ENCODE peak calls at places on chromosomes 2 and 18, in six cellular contexts. One of them, this sample, is unnamed.

GRCh38 chr2:128324008-128324896 is 5.6 kb upstream of the HS6ST1 start:
- DNase-seq in mesenchymal stem cell: no peak
- DNase-seq in PC-9: no peak
- DNase-seq in AG10803: no peak
- DNase-seq in right cardiac atrium: peak
- DNase-seq in fibroblast of lung: no peak
- DNase-seq in this sample: no peak

GRCh38 chr2:201362396-201362795 is 5.3 kb upstream of the FLACC1 start:
- DNase-seq in mesenchymal stem cell: peak
- DNase-seq in PC-9: no peak
- DNase-seq in AG10803: peak
- DNase-seq in right cardiac atrium: no peak
- DNase-seq in fibroblast of lung: peak
- DNase-seq in this sample: no peak

GRCh38 chr2:239106314-239106908 is 258.5 kb downstream of the TWIST2 start:
- DNase-seq in mesenchymal stem cell: peak
- DNase-seq in PC-9: peak
- DNase-seq in AG10803: peak
- DNase-seq in right cardiac atrium: peak
- DNase-seq in fibroblast of lung: peak
- DNase-seq in this sample: peak

GRCh38 chr18:54080854-54081253 is 143.6 kb downstream of the MBD2 start:
- DNase-seq in mesenchymal stem cell: no peak
- DNase-seq in PC-9: no peak
- DNase-seq in AG10803: no peak
- DNase-seq in right cardiac atrium: no peak
- DNase-seq in fibroblast of lung: no peak
- DNase-seq in this sample: peak

GRCh38 chr2:109031481-109032228 is 42.6 kb upstream of the EDAR start:
- DNase-seq in mesenchymal stem cell: peak
- DNase-seq in PC-9: peak
- DNase-seq in AG10803: peak
- DNase-seq in right cardiac atrium: peak
- DNase-seq in fibroblast of lung: peak
- DNase-seq in this sample: peak

GRCh38 chr18:11279461-11279860 is 130.1 kb upstream of the PIEZO2 start:
- DNase-seq in mesenchymal stem cell: no peak
- DNase-seq in PC-9: no peak
- DNase-seq in AG10803: no peak
- DNase-seq in right cardiac atrium: no peak
- DNase-seq in fibroblast of lung: no peak
- DNase-seq in this sample: peak

GRCh38 chr18:72828601-72829000 is 39.2 kb downstream of the NETO1 start:
- DNase-seq in mesenchymal stem cell: no peak
- DNase-seq in PC-9: no peak
- DNase-seq in AG10803: no peak
- DNase-seq in right cardiac atrium: no peak
- DNase-seq in fibroblast of lung: no peak
- DNase-seq in this sample: no peak

GRCh38 chr2:206635016-206635415 is 7.3 kb upstream of the FAM237A start:
- DNase-seq in mesenchymal stem cell: no peak
- DNase-seq in PC-9: no peak
- DNase-seq in AG10803: no peak
- DNase-seq in right cardiac atrium: no peak
- DNase-seq in fibroblast of lung: peak
- DNase-seq in this sample: no peak

GRCh38 chr2:231785822-231786176 is 446 bp upstream of the COPS7B start:
- DNase-seq in mesenchymal stem cell: no peak
- DNase-seq in PC-9: no peak
- DNase-seq in AG10803: no peak
- DNase-seq in right cardiac atrium: no peak
- DNase-seq in fibroblast of lung: no peak
- DNase-seq in this sample: no peak

GRCh38 chr18:36142751-36143150 is 13.1 kb downstream of the ELP2 start:
- DNase-seq in mesenchymal stem cell: no peak
- DNase-seq in PC-9: no peak
- DNase-seq in AG10803: no peak
- DNase-seq in right cardiac atrium: no peak
- DNase-seq in fibroblast of lung: no peak
- DNase-seq in this sample: no peak

GRCh38 chr2:181190711-181191110 is 210.3 kb downstream of the UBE2E3 start:
- DNase-seq in mesenchymal stem cell: no peak
- DNase-seq in PC-9: no peak
- DNase-seq in AG10803: peak
- DNase-seq in right cardiac atrium: no peak
- DNase-seq in fibroblast of lung: no peak
- DNase-seq in this sample: peak

GRCh38 chr2:227228061-227228667 is 63.7 kb downstream of the COL4A3 start:
- DNase-seq in mesenchymal stem cell: no peak
- DNase-seq in PC-9: peak
- DNase-seq in AG10803: peak
- DNase-seq in right cardiac atrium: peak
- DNase-seq in fibroblast of lung: peak
- DNase-seq in this sample: no peak

GRCh38 chr2:113126845-113127645 is at the start of gene IL1RN:
- DNase-seq in mesenchymal stem cell: no peak
- DNase-seq in PC-9: no peak
- DNase-seq in AG10803: no peak
- DNase-seq in right cardiac atrium: peak
- DNase-seq in fibroblast of lung: no peak
- DNase-seq in this sample: no peak

GRCh38 chr2:128306081-128306930 is 12.4 kb downstream of the HS6ST1 start:
- DNase-seq in mesenchymal stem cell: peak
- DNase-seq in PC-9: peak
- DNase-seq in AG10803: peak
- DNase-seq in right cardiac atrium: peak
- DNase-seq in fibroblast of lung: peak
- DNase-seq in this sample: peak

GRCh38 chr18:6509417-6510198 is 94.9 kb upstream of the L3MBTL4 start:
- DNase-seq in mesenchymal stem cell: peak
- DNase-seq in PC-9: no peak
- DNase-seq in AG10803: no peak
- DNase-seq in right cardiac atrium: no peak
- DNase-seq in fibroblast of lung: no peak
- DNase-seq in this sample: peak

DNA sequence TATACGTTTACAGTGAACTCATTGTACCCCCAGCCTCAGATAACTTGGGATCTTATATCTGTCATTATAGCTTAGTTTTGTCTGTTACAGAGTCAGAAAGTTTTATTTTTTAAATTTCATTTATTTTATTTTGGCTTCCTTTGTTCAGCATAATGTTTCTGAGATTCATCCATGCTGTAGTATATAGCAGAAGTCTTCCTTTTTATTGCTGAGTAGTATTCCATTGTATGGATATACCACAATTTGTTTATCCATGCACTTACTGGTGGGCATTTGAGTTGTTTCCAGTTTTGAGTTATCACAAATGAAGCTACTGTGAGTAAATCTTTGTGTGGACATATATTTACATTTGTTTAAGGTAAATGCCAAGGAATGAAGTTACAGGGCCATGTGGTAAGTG is 122.3 kb downstream of the ADCYAP1 start:
- DNase-seq in mesenchymal stem cell: no peak
- DNase-seq in PC-9: no peak
- DNase-seq in AG10803: no peak
- DNase-seq in right cardiac atrium: no peak
- DNase-seq in fibroblast of lung: no peak
- DNase-seq in this sample: no peak
- H3K4me3 ChIP-seq in mesenchymal stem cell: no peak
- H3K4me3 ChIP-seq in PC-9: no peak
- H3K4me3 ChIP-seq in AG10803: no peak
- H3K4me3 ChIP-seq in right cardiac atrium: no peak
- H3K4me3 ChIP-seq in fibroblast of lung: no peak
- H3K4me3 ChIP-seq in this sample: no peak

DNA sequence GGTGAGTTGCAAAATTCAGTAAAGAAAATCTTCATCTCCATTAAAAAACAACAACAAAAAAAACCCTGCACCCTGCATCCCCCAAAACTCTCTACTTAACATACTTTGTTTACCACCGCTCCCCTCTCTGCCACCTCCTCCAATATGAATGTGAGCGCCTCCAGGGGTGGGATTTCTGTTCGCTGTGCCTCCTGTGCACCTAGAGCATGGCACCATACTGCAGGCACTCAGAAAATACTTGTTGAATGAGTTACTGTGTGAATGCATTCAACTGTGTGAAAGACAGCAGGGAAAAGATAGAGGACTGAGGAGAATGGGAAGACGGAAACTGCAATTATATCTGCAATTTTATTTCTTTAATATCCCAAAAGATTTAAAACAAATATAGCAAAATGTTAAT is 4.5 kb downstream of the CEBPZ start:
- DNase-seq in mesenchymal stem cell: no peak
- DNase-seq in PC-9: no peak
- DNase-seq in AG10803: no peak
- DNase-seq in right cardiac atrium: no peak
- DNase-seq in fibroblast of lung: no peak
- DNase-seq in this sample: no peak
- H3K4me3 ChIP-seq in mesenchymal stem cell: no peak
- H3K4me3 ChIP-seq in PC-9: no peak
- H3K4me3 ChIP-seq in AG10803: no peak
- H3K4me3 ChIP-seq in right cardiac atrium: no peak
- H3K4me3 ChIP-seq in fibroblast of lung: no peak
- H3K4me3 ChIP-seq in this sample: no peak

GRCh38 chr2:118085173-118086023 is 2.9 kb upstream of the INSIG2 start:
- DNase-seq in mesenchymal stem cell: no peak
- DNase-seq in PC-9: peak
- DNase-seq in AG10803: no peak
- DNase-seq in right cardiac atrium: no peak
- DNase-seq in fibroblast of lung: no peak
- DNase-seq in this sample: no peak
- H3K4me3 ChIP-seq in mesenchymal stem cell: no peak
- H3K4me3 ChIP-seq in PC-9: peak
- H3K4me3 ChIP-seq in AG10803: no peak
- H3K4me3 ChIP-seq in right cardiac atrium: no peak
- H3K4me3 ChIP-seq in fibroblast of lung: no peak
- H3K4me3 ChIP-seq in this sample: no peak

GRCh38 chr18:12777543-12777942 is 74.7 kb downstream of the PSMG2 start:
- DNase-seq in mesenchymal stem cell: peak
- DNase-seq in PC-9: no peak
- DNase-seq in AG10803: no peak
- DNase-seq in right cardiac atrium: no peak
- DNase-seq in fibroblast of lung: no peak
- DNase-seq in this sample: no peak

GRCh38 chr18:12773369-12773768 is 70.5 kb downstream of the PSMG2 start:
- DNase-seq in mesenchymal stem cell: no peak
- DNase-seq in PC-9: no peak
- DNase-seq in AG10803: no peak
- DNase-seq in right cardiac atrium: no peak
- DNase-seq in fibroblast of lung: no peak
- DNase-seq in this sample: no peak

GRCh38 chr18:12772111-12772510 is 69.3 kb downstream of the PSMG2 start:
- DNase-seq in mesenchymal stem cell: no peak
- DNase-seq in PC-9: no peak
- DNase-seq in AG10803: no peak
- DNase-seq in right cardiac atrium: no peak
- DNase-seq in fibroblast of lung: no peak
- DNase-seq in this sample: no peak

GRCh38 chr18:12776821-12777471 is 74.1 kb downstream of the PSMG2 start:
- DNase-seq in mesenchymal stem cell: no peak
- DNase-seq in PC-9: no peak
- DNase-seq in AG10803: no peak
- DNase-seq in right cardiac atrium: no peak
- DNase-seq in fibroblast of lung: no peak
- DNase-seq in this sample: no peak

DNA sequence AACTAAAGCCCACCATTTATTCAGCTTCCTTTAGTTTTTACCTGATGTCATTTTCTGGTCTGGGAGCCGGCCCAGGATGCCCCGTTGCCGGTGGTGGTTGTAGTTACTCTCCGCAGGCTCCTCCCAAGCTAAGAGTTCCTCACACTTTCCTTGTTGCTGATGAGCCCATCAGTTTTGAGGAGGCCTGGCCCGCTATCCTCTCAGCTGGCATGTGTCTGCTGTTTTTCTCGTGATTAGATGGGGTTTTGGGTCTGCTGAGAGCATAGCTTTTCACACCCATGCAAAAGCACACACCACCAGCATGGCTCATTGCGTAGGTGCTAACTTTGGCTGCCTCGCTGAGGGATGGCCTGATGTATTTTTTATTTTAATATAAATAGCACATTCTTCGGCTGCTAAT is 72.1 kb downstream of the PSMG2 start:
- DNase-seq in mesenchymal stem cell: no peak
- DNase-seq in PC-9: no peak
- DNase-seq in AG10803: no peak
- DNase-seq in right cardiac atrium: no peak
- DNase-seq in fibroblast of lung: no peak
- DNase-seq in this sample: no peak
- H3K4me3 ChIP-seq in mesenchymal stem cell: no peak
- H3K4me3 ChIP-seq in PC-9: no peak
- H3K4me3 ChIP-seq in AG10803: no peak
- H3K4me3 ChIP-seq in right cardiac atrium: no peak
- H3K4me3 ChIP-seq in fibroblast of lung: no peak
- H3K4me3 ChIP-seq in this sample: no peak

GRCh38 chr2:31517442-31518203 is 63.1 kb downstream of the SRD5A2 start:
- DNase-seq in mesenchymal stem cell: no peak
- DNase-seq in PC-9: no peak
- DNase-seq in AG10803: no peak
- DNase-seq in right cardiac atrium: no peak
- DNase-seq in fibroblast of lung: no peak
- DNase-seq in this sample: no peak

GRCh38 chr2:31511376-31511775 is 69.4 kb downstream of the SRD5A2 start:
- DNase-seq in mesenchymal stem cell: no peak
- DNase-seq in PC-9: no peak
- DNase-seq in AG10803: peak
- DNase-seq in right cardiac atrium: no peak
- DNase-seq in fibroblast of lung: no peak
- DNase-seq in this sample: no peak

GRCh38 chr2:31513553-31513952 is 67.2 kb downstream of the SRD5A2 start:
- DNase-seq in mesenchymal stem cell: no peak
- DNase-seq in PC-9: no peak
- DNase-seq in AG10803: no peak
- DNase-seq in right cardiac atrium: no peak
- DNase-seq in fibroblast of lung: no peak
- DNase-seq in this sample: no peak

GRCh38 chr2:31515586-31515985 is 65.2 kb downstream of the SRD5A2 start:
- DNase-seq in mesenchymal stem cell: no peak
- DNase-seq in PC-9: no peak
- DNase-seq in AG10803: no peak
- DNase-seq in right cardiac atrium: no peak
- DNase-seq in fibroblast of lung: no peak
- DNase-seq in this sample: no peak
- H3K4me3 ChIP-seq in mesenchymal stem cell: no peak
- H3K4me3 ChIP-seq in PC-9: no peak
- H3K4me3 ChIP-seq in AG10803: no peak
- H3K4me3 ChIP-seq in right cardiac atrium: no peak
- H3K4me3 ChIP-seq in fibroblast of lung: no peak
- H3K4me3 ChIP-seq in this sample: no peak

This sample was measured in choroid plexus epithelial cell.